ENCODE peak calls at places on chromosomes 1 and 21, in four cellular contexts. F, N, V and Q are unnamed samples.

GRCh38 chr1:230112131-230112701 is 45.2 kb downstream of the GALNT2 start:
- DNase-seq in N (no peak), V (no peak), F (no peak), Q (no peak)

GRCh38 chr1:8214501-8215173 is 103.3 kb upstream of the SLC45A1 start:
- DNase-seq in F (peak), N (no peak), V (peak), Q (no peak)

GRCh38 chr1:44786138-44786840 is 1.7 kb downstream of the BEST4 start:
- DNase-seq in N (no peak), V (peak), F (peak), Q (peak)

GRCh38 chr1:209439828-209440227 is 143.7 kb upstream of the CAMK1G start:
- DNase-seq in V (no peak), N (no peak), F (no peak), Q (no peak)

GRCh38 chr1:183776731-183777130 is 28.2 kb upstream of the RGL1 start:
- DNase-seq in V (peak), F (peak), N (no peak), Q (peak)

GRCh38 chr1:15360681-15361080 is 49.0 kb upstream of the EFHD2 start:
- DNase-seq in V (no peak), F (no peak), N (no peak), Q (no peak)

GRCh38 chr1:233372218-233373125 is 44.9 kb downstream of the MAP3K21 start:
- DNase-seq in N (no peak), V (no peak), F (no peak), Q (no peak)

GRCh38 chr1:109272831-109273547 is 10.0 kb downstream of the PSRC1 start:
- DNase-seq in V (no peak), F (no peak), N (no peak), Q (no peak)

GRCh38 chr1:70891444-70891843 is 156.2 kb downstream of the PTGER3 start:
- DNase-seq in N (no peak), F (no peak), V (peak), Q (no peak)

GRCh38 chr1:160193091-160193819 is 2.9 kb downstream of the CASQ1 start:
- DNase-seq in V (peak), F (peak), N (peak), Q (peak)

GRCh38 chr1:224873645-224874369 is 55.7 kb upstream of the DNAH14 start:
- DNase-seq in V (peak), N (peak), F (peak), Q (no peak)

GRCh38 chr1:226666164-226666506 is 72.9 kb downstream of the ITPKB start:
- DNase-seq in F (no peak), V (no peak), N (no peak), Q (no peak)

GRCh38 chr1:162635418-162635817 is 3.2 kb downstream of the DDR2 start:
- DNase-seq in F (no peak), N (no peak), V (no peak), Q (no peak)

GRCh38 chr1:225479996-225480720 is 52.3 kb upstream of the LBR start:
- DNase-seq in N (no peak), F (no peak), V (no peak), Q (no peak)

DNA sequence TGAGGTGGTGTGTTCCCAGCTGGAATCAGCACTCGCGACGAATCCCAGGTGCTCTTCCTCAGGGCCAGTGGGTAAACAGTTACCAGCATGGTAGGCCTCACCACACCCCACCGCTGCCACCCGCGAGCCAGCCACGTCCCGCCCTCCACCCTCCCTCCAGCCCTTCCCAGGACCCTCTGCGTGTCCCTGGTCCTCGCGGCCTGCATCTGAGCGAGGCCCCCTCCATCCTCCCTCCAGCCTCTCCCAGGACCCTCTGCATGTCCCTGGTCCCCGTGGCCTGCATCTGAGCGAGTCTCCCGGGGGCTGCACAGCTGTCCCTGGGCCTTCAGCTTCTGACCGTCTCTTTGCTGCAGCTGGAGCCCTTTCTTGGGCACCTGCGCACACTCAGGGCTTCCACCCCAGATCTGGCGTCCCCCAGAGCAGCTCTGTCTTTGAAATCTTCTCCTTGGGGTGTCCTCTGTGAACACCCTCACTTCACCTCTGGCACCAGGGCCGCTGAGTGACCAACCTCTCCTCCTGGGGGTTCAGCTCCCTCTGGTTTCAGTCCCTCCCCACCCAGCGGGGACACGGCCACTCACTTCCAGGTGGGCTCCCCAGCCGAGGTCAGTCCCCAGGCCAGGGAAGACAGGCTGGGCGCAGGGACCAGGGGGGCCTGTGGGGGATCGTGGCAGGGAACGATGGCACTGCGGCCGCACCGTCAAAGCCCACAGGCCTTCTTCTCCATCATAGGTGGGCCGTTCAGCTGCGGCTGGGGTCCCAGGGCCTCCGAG is 57.8 kb upstream of the COL6A2 start:
- DNase-seq in N (no peak), V (no peak), F (no peak), Q (no peak)
- H3K4me3 ChIP-seq in N (no peak), V (no peak), F (no peak), Q (no peak)

DNA sequence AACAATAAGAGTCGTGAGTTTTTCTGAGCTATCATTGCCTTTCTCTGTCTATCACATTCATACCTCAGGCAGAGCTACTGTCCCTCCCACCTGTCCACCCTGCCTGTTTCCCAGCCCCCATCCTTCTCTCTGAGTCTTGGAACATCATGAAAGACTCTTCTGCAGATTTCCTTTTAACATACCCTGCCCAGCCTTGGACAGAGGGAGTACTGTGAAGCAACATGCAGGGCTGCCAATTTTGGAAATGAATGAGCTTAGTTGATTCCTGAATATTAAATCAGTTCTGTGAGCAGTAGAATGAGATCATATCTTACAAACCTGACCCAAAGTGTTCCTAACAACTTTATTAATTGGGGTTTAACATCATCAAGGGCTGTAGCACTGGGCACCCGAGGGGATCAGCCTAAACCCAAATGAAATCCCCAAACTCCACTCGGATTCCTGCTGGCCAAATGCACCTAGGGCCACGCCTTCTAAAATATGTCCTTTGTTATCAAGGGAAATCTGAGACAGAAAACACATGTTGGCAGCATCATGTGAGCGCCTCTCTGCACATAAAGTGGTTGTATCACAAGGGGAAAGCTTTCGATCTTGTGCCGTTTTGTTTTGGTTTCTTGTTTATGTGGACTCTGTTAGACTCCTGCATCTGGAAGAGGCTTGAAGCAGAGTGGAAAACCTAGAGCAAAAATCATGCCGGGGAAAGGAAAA is 357.6 kb downstream of the KIF26B start:
- DNase-seq in V (peak), N (no peak), F (peak), Q (no peak)
- H3K4me3 ChIP-seq in V (peak), N (no peak), F (peak), Q (peak)

GRCh38 chr21:32389337-32390015 is 3.3 kb downstream of the URB1 start:
- DNase-seq in V (no peak), F (peak), N (no peak), Q (peak)

GRCh38 chr21:32393677-32394001 is 827 bp upstream of the URB1 start:
- DNase-seq in N (no peak), F (no peak), V (peak), Q (no peak)

GRCh38 chr21:32392299-32392879 is 423 bp downstream of the URB1 start:
- DNase-seq in F (no peak), N (no peak), V (peak), Q (no peak)

GRCh38 chr21:32392880-32393676 is at the start of gene URB1:
- DNase-seq in V (peak), N (no peak), F (peak), Q (peak)

GRCh38 chr21:32391755-32392154 is 1.1 kb downstream of the URB1 start:
- DNase-seq in F (no peak), N (no peak), V (no peak), Q (no peak)
- H3K4me3 ChIP-seq in F (peak), N (peak), V (peak), Q (peak)

DNA sequence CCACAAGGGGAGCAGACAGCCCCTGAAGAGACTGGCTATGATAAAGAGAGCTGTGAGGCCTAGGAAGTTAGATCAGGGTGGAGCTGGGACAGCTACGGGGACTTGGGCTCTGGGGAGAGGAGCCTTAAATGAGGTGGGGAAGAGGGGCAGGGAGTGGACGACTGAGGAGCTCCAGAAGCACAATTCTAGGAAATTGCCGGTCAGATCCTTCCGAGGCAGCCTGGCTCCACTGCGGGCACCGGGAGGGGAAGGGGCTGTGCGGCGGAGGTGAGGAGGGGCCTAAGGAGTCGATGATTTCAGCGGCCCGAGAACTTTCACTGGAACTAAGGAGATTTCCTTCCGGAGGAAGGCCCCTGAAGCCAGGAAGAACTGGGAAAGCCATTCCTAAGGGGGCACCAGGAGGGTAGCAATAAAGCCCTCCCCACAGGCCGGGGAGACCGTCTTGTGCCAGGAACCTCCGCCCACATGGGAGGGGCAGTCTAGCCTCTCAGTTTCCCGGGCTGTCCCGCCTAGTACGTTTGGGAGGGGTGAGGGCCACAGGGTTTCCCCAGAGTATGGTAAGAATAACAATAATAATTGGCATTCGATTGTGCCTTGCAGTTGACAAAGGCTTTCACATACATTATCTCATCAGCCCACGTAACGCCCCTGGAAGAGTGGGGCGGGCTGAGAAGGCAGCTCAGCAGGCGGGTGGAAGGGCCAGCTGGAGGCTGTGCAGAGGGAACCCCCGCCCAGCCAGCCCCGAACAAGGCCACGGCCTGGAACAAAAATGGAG is 19.6 kb downstream of the NPR1 start:
- DNase-seq in N (no peak), V (peak), F (peak), Q (no peak)
- H3K4me3 ChIP-seq in N (no peak), V (no peak), F (no peak), Q (peak)

DNA sequence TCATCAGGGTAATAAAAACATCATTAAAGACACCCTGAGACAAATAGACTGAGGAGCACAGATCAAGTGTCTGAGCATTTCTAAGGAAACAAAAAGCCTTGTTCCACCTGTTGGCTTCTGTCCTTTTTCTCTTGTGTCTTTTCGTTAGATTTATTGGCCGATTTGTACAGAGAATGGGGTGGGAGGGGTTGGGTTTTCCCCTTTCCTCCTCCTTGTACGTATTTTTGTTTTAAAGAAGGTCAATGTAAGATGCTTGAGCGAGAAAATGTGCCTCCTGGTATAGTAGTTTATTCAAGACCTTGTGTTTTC is 1.2 kb downstream of the BCL9 start:
- DNase-seq in N (no peak), V (peak), F (no peak), Q (no peak)
- H3K4me3 ChIP-seq in N (peak), V (peak), F (peak), Q (peak)

DNA sequence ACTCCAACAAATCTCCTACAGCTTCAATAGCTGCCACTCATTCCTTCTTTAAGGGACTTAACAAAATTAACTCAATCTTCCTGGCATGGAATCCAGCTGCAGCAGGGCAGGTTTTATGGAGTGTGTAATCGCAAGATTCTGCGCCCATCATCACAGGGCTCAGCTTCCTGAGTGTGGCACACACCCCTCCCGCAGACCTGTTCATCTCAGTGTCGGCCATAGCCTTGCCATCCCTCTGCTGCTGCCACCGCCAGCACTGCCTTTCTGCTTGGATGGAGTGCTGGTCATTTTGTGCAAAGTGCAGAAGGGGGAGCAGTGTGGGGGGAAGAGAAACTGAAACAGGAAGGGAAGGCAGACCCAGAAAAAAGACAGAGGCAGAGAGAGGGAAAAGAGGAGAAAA is 324.4 kb downstream of the SEC16B start:
- DNase-seq in F (no peak), V (no peak), N (no peak), Q (no peak)
- H3K4me3 ChIP-seq in F (no peak), V (no peak), N (no peak), Q (no peak)

DNA sequence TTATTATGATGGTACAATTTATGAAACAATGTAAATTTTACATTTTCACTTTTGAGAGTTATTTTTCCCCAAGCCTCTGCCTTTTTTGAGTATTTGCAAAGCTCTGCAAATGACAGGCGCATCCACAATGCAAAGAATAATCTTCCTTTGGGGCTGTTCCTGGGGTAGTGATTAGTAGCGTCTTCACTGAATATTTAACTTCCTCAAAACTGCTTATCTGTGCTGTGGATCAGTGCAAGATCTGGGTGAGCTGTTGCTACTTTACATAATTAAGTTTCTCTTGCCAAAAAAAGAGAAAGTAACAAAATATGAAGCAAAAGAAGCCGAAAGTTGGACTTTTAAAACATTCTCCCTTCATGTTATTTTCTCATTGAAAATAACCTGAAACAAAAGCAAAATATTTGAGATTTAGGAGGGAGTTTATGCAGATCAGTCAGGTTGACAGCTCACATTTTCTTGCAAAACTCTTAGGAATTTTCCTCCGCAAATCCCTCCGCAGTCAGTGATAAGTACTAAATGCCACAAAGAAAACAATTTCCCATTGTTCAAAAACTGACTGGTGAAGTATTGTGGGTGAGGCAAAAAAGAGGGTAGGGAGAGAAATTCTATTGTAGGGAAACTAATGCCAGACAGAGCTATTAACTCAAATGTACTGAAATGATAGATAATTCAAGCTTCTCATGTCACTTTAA is 276.4 kb upstream of the B3GALT2 start:
- DNase-seq in N (no peak), V (peak), F (no peak), Q (peak)
- H3K4me3 ChIP-seq in N (no peak), V (no peak), F (no peak), Q (no peak)

GRCh38 chr21:41769106-41769505 is 2.3 kb upstream of the RIPK4 start:
- DNase-seq in F (no peak), V (no peak), N (no peak), Q (no peak)
- H3K4me3 ChIP-seq in F (no peak), V (no peak), N (peak), Q (no peak)

GRCh38 chr21:41321908-41322495 is 5.4 kb downstream of the FAM3B start:
- DNase-seq in V (no peak), N (no peak), F (no peak), Q (no peak)
- H3K4me3 ChIP-seq in V (no peak), N (no peak), F (no peak), Q (no peak)

GRCh38 chr1:34884961-34885360 is 25.4 kb upstream of the SMIM12 start:
- DNase-seq in N (no peak), V (no peak), F (no peak), Q (no peak)
- H3K4me3 ChIP-seq in N (no peak), V (no peak), F (no peak), Q (no peak)